ENCODE peak calls at places on chromosome 9, in seven cellular contexts. M is heart right ventricle; Q is tibial nerve; L is A549; S is PC-9; R is thyroid gland; F is CD8-positive, alpha-beta T cell. X is an unnamed sample.

GRCh38 chr9:17580119-17580518 is 1.3 kb downstream of the SH3GL2 start:
- DNase-seq in M (no peak), Q (no peak), L (no peak), S (no peak), R (no peak), F (no peak), X (no peak)

GRCh38 chr9:110337727-110338522 is at the start of gene TXNDC8:
- DNase-seq in M (no peak), Q (no peak), L (no peak), S (no peak), R (no peak), F (no peak), X (no peak)

GRCh38 chr9:128254855-128255759 is 20.7 kb downstream of the GOLGA2 start:
- DNase-seq in M (peak; percentile 49), Q (no peak), L (peak; percentile 61), S (peak; percentile 68), R (peak; percentile 64), F (peak; percentile 46), X (peak; percentile 75)

GRCh38 chr9:102085548-102085947 is 347.1 kb upstream of the GRIN3A start:
- DNase-seq in M (no peak), Q (no peak), L (no peak), S (no peak), R (no peak), F (no peak), X (no peak)

GRCh38 chr9:108761530-108762347 is 94.0 kb downstream of the ACTL7B start:
- DNase-seq in M (peak; percentile 58), Q (peak; percentile 42), L (peak; percentile 50), S (peak; percentile 56), R (peak; percentile 69), F (no peak), X (peak; percentile 32)

GRCh38 chr9:114319147-114319546 is 3.8 kb upstream of the ORM1 start:
- DNase-seq in M (no peak), Q (no peak), L (no peak), S (no peak), R (peak; percentile 22), F (no peak), X (no peak)

GRCh38 chr9:69861011-69861410 is 40.4 kb downstream of the CFAP95 start:
- DNase-seq in M (no peak), Q (no peak), L (no peak), S (no peak), R (no peak), F (no peak), X (no peak)

GRCh38 chr9:132183134-132183533 is 21.3 kb downstream of the NTNG2 start:
- DNase-seq in M (no peak), Q (no peak), L (no peak), S (no peak), R (no peak), F (no peak), X (no peak)

GRCh38 chr9:136578915-136579637 is 33.2 kb upstream of the NOTCH1 start:
- DNase-seq in M (no peak), Q (no peak), L (peak; percentile 70), S (peak; percentile 34), R (no peak), F (no peak), X (no peak)

GRCh38 chr9:36831381-36832231 is 202.5 kb downstream of the PAX5 start:
- DNase-seq in M (no peak), Q (no peak), L (no peak), S (no peak), R (no peak), F (no peak), X (no peak)

GRCh38 chr9:137793196-137793841 is 84.3 kb upstream of the CACNA1B start:
- DNase-seq in M (no peak), Q (no peak), L (no peak), S (no peak), R (no peak), F (no peak), X (no peak)

GRCh38 chr9:76351006-76351405 is 43.2 kb downstream of the RFK start:
- DNase-seq in M (no peak), Q (no peak), L (no peak), S (no peak), R (no peak), F (no peak), X (no peak)

GRCh38 chr9:105510024-105510423 is 47.9 kb upstream of the FKTN start:
- DNase-seq in M (no peak), Q (no peak), L (no peak), S (no peak), R (no peak), F (no peak), X (no peak)

GRCh38 chr9:89943728-89944127 is 338.9 kb downstream of the GADD45G start:
- DNase-seq in M (no peak), Q (no peak), L (no peak), S (no peak), R (no peak), F (no peak), X (no peak)

GRCh38 chr9:89940625-89941024 is 335.8 kb downstream of the GADD45G start:
- DNase-seq in M (no peak), Q (no peak), L (peak; percentile 5), S (no peak), R (no peak), F (no peak), X (no peak)

GRCh38 chr9:89942643-89943042 is 337.8 kb downstream of the GADD45G start:
- DNase-seq in M (no peak), Q (no peak), L (no peak), S (no peak), R (no peak), F (no peak), X (no peak)

GRCh38 chr9:89943309-89943708 is 338.5 kb downstream of the GADD45G start:
- DNase-seq in M (no peak), Q (no peak), L (no peak), S (no peak), R (no peak), F (no peak), X (no peak)

DNA sequence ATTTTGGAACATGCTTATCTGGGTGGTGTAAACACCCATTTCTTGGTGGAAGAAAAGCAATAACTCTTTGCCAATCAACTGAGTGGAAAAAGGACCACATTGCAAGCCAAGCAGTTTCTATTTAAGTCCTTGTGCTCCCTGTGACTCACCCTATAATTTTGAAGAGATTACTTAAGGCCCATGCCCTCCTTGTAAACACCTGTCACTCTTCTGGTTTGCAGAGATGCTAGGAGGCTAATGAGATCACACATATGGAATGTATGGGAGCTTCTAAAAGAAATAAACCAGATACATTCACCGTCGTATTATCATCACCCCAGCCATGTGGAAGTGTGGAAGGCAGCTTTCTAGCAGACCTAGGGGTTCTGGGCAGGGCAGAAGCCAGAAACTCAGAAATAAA is 337.1 kb downstream of the GADD45G start:
- DNase-seq in M (no peak), Q (no peak), L (peak; percentile 19), S (no peak), R (no peak), F (no peak), X (no peak)
- TF ChIP-seq CTCF in M (no peak), Q (no peak), L (no peak), S (no peak), R (no peak), F (no peak), X (no peak)

DNA sequence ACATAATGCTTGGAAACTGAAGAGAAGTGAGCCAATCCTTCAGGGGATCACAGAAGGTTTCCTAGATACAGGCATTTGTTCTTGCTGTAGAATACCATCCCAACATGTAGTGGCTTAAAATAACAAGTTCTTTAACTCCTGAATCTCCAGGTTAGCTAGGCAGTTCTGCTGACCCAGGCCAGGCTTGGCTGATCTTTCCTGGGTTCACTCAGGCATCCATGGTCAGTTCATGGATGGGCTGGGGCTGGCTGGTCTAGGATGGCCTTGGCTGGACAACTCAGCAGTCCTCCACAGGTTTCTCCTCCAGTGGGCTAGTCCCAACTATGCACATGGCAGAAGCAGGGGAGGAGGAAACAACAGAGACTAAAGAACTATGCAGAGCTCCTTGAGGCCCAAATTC is 37.4 kb upstream of the DENND1A start:
- DNase-seq in M (no peak), Q (no peak), L (no peak), S (no peak), R (no peak), F (no peak), X (no peak)
- H3K27ac ChIP-seq in M (no peak overlapping the region), Q (no peak overlapping the region), L (no peak overlapping the region), S (no peak overlapping the region), R (no peak overlapping the region), F (no peak overlapping the region), X (no peak overlapping the region)

DNA sequence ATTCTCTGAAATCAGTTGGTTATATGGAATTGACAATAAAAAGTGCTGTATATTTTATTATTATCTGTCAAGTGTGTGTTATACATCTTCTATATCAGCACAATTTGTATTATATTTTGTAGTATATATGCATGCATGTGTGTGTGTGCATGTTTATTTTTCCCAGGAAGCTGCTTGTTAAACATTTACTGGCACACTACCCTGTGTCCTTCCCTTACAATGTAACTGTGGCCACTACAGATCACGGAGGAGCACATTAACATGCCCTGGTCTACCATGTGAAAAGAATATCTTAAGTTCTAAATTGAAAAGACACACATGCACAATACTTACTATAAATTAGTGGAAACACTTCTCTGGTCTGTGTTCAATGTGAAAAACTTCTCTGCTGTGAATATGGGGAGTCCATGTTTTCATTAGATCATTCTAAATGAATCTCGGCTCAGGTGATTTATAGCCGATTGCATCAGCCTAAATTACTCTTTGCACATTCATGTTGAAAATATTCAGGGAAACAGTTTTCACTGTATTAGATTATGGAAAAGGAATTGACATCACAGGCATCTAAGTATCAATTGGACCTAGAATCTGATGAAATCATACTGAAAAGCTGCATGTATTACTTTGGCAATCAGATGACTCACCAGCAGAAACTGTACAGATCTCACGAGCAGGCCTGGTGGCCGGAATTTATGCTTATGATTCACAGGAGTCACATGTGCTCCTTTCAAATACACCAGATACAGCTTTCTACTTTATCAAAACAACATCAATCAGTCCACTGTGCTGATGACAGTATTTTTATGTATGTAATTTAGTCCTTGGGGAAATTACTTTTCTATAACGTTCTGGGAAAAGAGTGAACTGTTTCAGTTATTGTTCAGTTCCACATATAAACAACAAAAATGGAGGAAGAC is 39.4 kb downstream of the LURAP1L start:
- DNase-seq in M (peak; percentile 15), Q (peak; percentile 26), L (peak; percentile 96), S (peak; percentile 57), R (no peak), F (no peak), X (no peak)
- TF ChIP-seq CTCF in M (no peak), Q (peak; percentile 54), L (peak; percentile 6), S (no peak), R (no peak), F (no peak), X (no peak)

GRCh38 chr9:83062653-83063527 is at the start of gene RASEF:
- DNase-seq in M (no peak), Q (no peak), L (peak; percentile 80), S (peak; percentile 95), R (peak; percentile 95), F (no peak), X (no peak)
- H3K27ac ChIP-seq in M (no peak within 1 kb of the TSS), Q (no peak within 1 kb of the TSS), L (peak within 1 kb of the TSS; percentile 89), S (peak within 1 kb of the TSS; percentile 92), R (peak within 1 kb of the TSS; percentile 95), F (no peak within 1 kb of the TSS), X (no peak within 1 kb of the TSS)